ENCODE peak calls at places on chromosomes 6 and 20, in four cellular contexts. One of them, this sample, is unnamed. For H3K9me3, the result is how much of the 10 kb centered on the place peaks cover.

GRCh38 chr6:117449549-117450439 is 24.1 kb upstream of the ROS1 start:
- DNase-seq in astrocyte: peak
- DNase-seq in CD8-positive, alpha-beta T cell: peak
- DNase-seq in neural progenitor cell: peak
- DNase-seq in this sample: peak

GRCh38 chr6:4891171-4891570 is 112.7 kb downstream of the RPP40 start:
- DNase-seq in astrocyte: no peak
- DNase-seq in neural progenitor cell: no peak
- DNase-seq in CD8-positive, alpha-beta T cell: no peak
- DNase-seq in this sample: no peak

GRCh38 chr6:54291738-54292137 is 16.5 kb upstream of the TINAG start:
- DNase-seq in CD8-positive, alpha-beta T cell: no peak
- DNase-seq in astrocyte: peak
- DNase-seq in neural progenitor cell: no peak
- DNase-seq in this sample: no peak

GRCh38 chr6:170024940-170025339 is 265.9 kb downstream of the DLL1 start:
- DNase-seq in neural progenitor cell: no peak
- DNase-seq in CD8-positive, alpha-beta T cell: no peak
- DNase-seq in astrocyte: peak
- DNase-seq in this sample: no peak

GRCh38 chr6:28893172-28893799 is 30.5 kb downstream of the TRIM27 start:
- DNase-seq in CD8-positive, alpha-beta T cell: no peak
- DNase-seq in astrocyte: no peak
- DNase-seq in neural progenitor cell: no peak
- DNase-seq in this sample: no peak

GRCh38 chr6:19538086-19538485 is 299.1 kb upstream of the ID4 start:
- DNase-seq in neural progenitor cell: no peak
- DNase-seq in CD8-positive, alpha-beta T cell: no peak
- DNase-seq in astrocyte: no peak
- DNase-seq in this sample: no peak

GRCh38 chr6:24255676-24256075 is 102.2 kb downstream of the DCDC2 start:
- DNase-seq in astrocyte: no peak
- DNase-seq in CD8-positive, alpha-beta T cell: no peak
- DNase-seq in neural progenitor cell: no peak
- DNase-seq in this sample: no peak

GRCh38 chr6:43334466-43335095 is 26.0 kb upstream of the CRIP3 start:
- DNase-seq in astrocyte: peak
- DNase-seq in neural progenitor cell: peak
- DNase-seq in CD8-positive, alpha-beta T cell: no peak
- DNase-seq in this sample: no peak

GRCh38 chr20:61588356-61589054 is 336.4 kb downstream of the CDH4 start:
- DNase-seq in CD8-positive, alpha-beta T cell: no peak
- DNase-seq in astrocyte: peak
- DNase-seq in neural progenitor cell: no peak
- DNase-seq in this sample: no peak

GRCh38 chr20:32285621-32286334 is 8.3 kb downstream of the KIF3B start:
- DNase-seq in CD8-positive, alpha-beta T cell: no peak
- DNase-seq in neural progenitor cell: no peak
- DNase-seq in astrocyte: peak
- DNase-seq in this sample: no peak

GRCh38 chr6:5422321-5422915 is 161.1 kb downstream of the FARS2 start:
- DNase-seq in CD8-positive, alpha-beta T cell: no peak
- DNase-seq in astrocyte: peak
- DNase-seq in neural progenitor cell: peak
- DNase-seq in this sample: no peak

GRCh38 chr6:112877134-112878100 is 530.3 kb downstream of the RFPL4B start:
- DNase-seq in astrocyte: peak
- DNase-seq in neural progenitor cell: peak
- DNase-seq in CD8-positive, alpha-beta T cell: no peak
- DNase-seq in this sample: no peak

GRCh38 chr6:53375851-53376250 is 27.1 kb upstream of the ELOVL5 start:
- DNase-seq in neural progenitor cell: no peak
- DNase-seq in astrocyte: no peak
- DNase-seq in CD8-positive, alpha-beta T cell: no peak
- DNase-seq in this sample: no peak

GRCh38 chr6:102520981-102521380 is 1127.5 kb downstream of the GRIK2 start:
- DNase-seq in neural progenitor cell: no peak
- DNase-seq in CD8-positive, alpha-beta T cell: no peak
- DNase-seq in astrocyte: no peak
- DNase-seq in this sample: no peak

GRCh38 chr20:61493798-61494305 is 241.8 kb downstream of the CDH4 start:
- DNase-seq in CD8-positive, alpha-beta T cell: no peak
- DNase-seq in neural progenitor cell: no peak
- DNase-seq in astrocyte: no peak
- DNase-seq in this sample: no peak

GRCh38 chr6:16136086-16136485 is 7.2 kb downstream of the MYLIP start:
- DNase-seq in CD8-positive, alpha-beta T cell: no peak
- DNase-seq in astrocyte: no peak
- DNase-seq in neural progenitor cell: no peak
- DNase-seq in this sample: peak

GRCh38 chr20:49278036-49278816 is at the start of gene ZNFX1:
- DNase-seq in neural progenitor cell: peak
- DNase-seq in astrocyte: peak
- DNase-seq in CD8-positive, alpha-beta T cell: peak
- DNase-seq in this sample: peak

DNA sequence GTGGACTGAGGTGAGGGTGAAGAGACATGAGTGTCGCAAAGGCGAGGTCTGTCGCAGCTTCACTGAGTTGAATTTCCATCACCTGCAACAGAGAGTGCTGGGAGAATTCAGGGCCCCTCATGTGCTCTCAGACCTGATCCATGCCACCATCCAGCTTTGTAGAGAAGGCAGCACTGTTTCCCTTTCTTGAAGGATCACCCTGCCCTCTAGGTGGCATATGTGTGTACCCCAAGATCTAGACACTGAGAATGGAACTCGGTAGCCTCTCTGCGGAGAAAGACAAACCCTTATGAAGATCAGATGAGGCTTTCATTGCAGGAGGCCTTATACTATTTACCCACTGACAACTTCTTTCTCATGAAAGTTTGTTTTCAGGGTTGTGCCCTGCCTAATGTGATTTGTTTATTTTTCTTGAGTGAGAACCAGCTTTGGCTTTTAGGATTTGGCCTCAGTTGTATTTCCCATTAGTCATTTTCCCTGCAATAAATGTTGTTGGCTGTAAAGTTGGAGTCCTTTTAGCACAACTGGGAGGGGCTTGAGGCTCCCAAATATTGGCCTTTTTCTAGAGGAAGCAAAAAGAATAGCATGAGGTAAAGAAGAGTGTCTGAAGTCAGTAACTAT is 811.3 kb downstream of the DHX35 start:
- DNase-seq in astrocyte: peak
- DNase-seq in neural progenitor cell: no peak
- DNase-seq in CD8-positive, alpha-beta T cell: no peak
- DNase-seq in this sample: no peak
- H3K9me3 ChIP-seq in astrocyte: under half
- H3K9me3 ChIP-seq in neural progenitor cell: under half
- H3K9me3 ChIP-seq in CD8-positive, alpha-beta T cell: under half
- H3K9me3 ChIP-seq in this sample: under half

GRCh38 chr6:31907158-31907813 is 5.4 kb upstream of the ZBTB12 start:
- DNase-seq in neural progenitor cell: peak
- DNase-seq in CD8-positive, alpha-beta T cell: no peak
- DNase-seq in astrocyte: peak
- DNase-seq in this sample: no peak
- H3K27ac ChIP-seq in neural progenitor cell: no peak
- H3K27ac ChIP-seq in CD8-positive, alpha-beta T cell: no peak
- H3K27ac ChIP-seq in astrocyte: no peak
- H3K27ac ChIP-seq in this sample: no peak

GRCh38 chr6:37126961-37127360 is 43.0 kb upstream of the PIM1 start:
- DNase-seq in astrocyte: no peak
- DNase-seq in neural progenitor cell: no peak
- DNase-seq in CD8-positive, alpha-beta T cell: no peak
- DNase-seq in this sample: no peak

GRCh38 chr6:37126554-37126906 is 43.4 kb upstream of the PIM1 start:
- DNase-seq in astrocyte: no peak
- DNase-seq in CD8-positive, alpha-beta T cell: no peak
- DNase-seq in neural progenitor cell: no peak
- DNase-seq in this sample: no peak

GRCh38 chr6:37127961-37128862 is 41.7 kb upstream of the PIM1 start:
- DNase-seq in neural progenitor cell: no peak
- DNase-seq in CD8-positive, alpha-beta T cell: no peak
- DNase-seq in astrocyte: peak
- DNase-seq in this sample: no peak

GRCh38 chr6:37123957-37124729 is 45.8 kb upstream of the PIM1 start:
- DNase-seq in astrocyte: no peak
- DNase-seq in CD8-positive, alpha-beta T cell: no peak
- DNase-seq in neural progenitor cell: no peak
- DNase-seq in this sample: no peak

DNA sequence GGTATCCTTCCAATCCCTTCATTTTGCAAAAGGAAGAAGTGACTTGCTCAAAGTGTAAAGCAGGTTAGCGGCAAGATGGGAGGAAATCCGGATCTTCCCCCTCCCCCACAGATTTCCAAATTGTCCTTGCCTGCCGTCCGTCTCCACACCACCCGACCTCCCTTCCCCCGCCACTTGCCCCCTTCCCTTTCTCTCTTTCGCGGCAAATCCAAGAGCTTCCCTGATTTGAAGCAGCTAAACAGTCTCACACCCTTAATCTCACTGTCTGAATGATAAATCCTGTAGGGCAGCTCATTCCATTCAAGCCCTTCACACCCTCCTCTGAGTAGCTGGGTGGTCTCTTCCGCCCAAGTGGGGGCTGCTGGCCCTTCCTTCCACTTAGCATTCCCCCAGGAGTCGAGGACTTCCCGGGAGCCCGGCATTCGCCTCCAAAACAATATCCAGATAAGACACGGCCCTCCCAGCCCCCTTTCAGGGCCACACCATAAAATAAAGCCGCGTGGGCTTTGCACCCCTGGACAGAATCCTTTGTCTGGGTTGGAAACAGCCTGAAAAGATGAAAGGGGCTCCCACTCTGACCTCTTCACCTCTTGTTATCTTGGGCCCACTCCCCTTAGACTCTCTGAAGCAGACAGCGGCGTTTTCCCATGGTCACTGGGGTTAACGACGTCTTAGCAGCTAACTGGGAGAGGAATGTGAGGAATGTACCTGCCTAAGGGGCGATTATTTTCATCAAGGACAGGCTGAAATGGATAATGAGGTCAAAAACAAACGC is 44.0 kb upstream of the PIM1 start:
- DNase-seq in astrocyte: no peak
- DNase-seq in neural progenitor cell: peak
- DNase-seq in CD8-positive, alpha-beta T cell: no peak
- DNase-seq in this sample: no peak
- H3K9me3 ChIP-seq in astrocyte: under half
- H3K9me3 ChIP-seq in neural progenitor cell: under half
- H3K9me3 ChIP-seq in CD8-positive, alpha-beta T cell: under half
- H3K9me3 ChIP-seq in this sample: under half

GRCh38 chr6:26388014-26388413 is 5.1 kb downstream of the BTN2A2 start:
- DNase-seq in CD8-positive, alpha-beta T cell: no peak
- DNase-seq in neural progenitor cell: peak
- DNase-seq in astrocyte: no peak
- DNase-seq in this sample: no peak
- H3K27ac ChIP-seq in CD8-positive, alpha-beta T cell: no peak
- H3K27ac ChIP-seq in neural progenitor cell: no peak
- H3K27ac ChIP-seq in astrocyte: no peak
- H3K27ac ChIP-seq in this sample: no peak

GRCh38 chr6:22194188-22194921 is 102.5 kb downstream of the PRL start:
- DNase-seq in CD8-positive, alpha-beta T cell: no peak
- DNase-seq in neural progenitor cell: no peak
- DNase-seq in astrocyte: peak
- DNase-seq in this sample: no peak
- H3K9me3 ChIP-seq in CD8-positive, alpha-beta T cell: under half
- H3K9me3 ChIP-seq in neural progenitor cell: under half
- H3K9me3 ChIP-seq in astrocyte: under half
- H3K9me3 ChIP-seq in this sample: under half

DNA sequence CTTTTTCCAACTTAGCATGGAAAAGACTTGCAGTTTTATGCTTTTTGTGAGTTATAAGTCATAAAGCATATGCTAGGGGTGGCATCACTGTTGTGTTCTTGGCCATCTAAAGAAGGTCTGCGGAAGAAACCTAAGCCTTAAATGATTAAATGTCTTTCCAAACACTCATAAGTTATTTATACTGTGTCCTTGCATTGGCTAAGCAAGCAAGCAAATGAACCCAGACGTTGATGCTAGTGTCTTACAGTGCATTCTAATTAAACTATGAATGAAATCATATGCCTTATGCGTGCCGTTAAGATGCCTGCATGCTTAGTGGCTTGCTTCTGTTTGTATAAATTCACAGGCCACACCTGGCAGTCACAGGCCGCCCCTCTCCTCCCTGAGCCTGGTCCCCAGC is 49.8 kb downstream of the RIN2 start:
- DNase-seq in neural progenitor cell: no peak
- DNase-seq in astrocyte: no peak
- DNase-seq in CD8-positive, alpha-beta T cell: no peak
- DNase-seq in this sample: no peak
- H3K27ac ChIP-seq in neural progenitor cell: no peak
- H3K27ac ChIP-seq in astrocyte: no peak
- H3K27ac ChIP-seq in CD8-positive, alpha-beta T cell: no peak
- H3K27ac ChIP-seq in this sample: no peak

GRCh38 chr20:63080411-63080810 is 73.6 kb upstream of the BHLHE23 start:
- DNase-seq in CD8-positive, alpha-beta T cell: no peak
- DNase-seq in astrocyte: no peak
- DNase-seq in neural progenitor cell: no peak
- DNase-seq in this sample: no peak

GRCh38 chr20:63074631-63075030 is 67.9 kb upstream of the BHLHE23 start:
- DNase-seq in neural progenitor cell: no peak
- DNase-seq in CD8-positive, alpha-beta T cell: no peak
- DNase-seq in astrocyte: no peak
- DNase-seq in this sample: no peak

GRCh38 chr20:63076421-63076820 is 69.7 kb upstream of the BHLHE23 start:
- DNase-seq in CD8-positive, alpha-beta T cell: no peak
- DNase-seq in astrocyte: no peak
- DNase-seq in neural progenitor cell: no peak
- DNase-seq in this sample: no peak

GRCh38 chr20:63079971-63080370 is 73.2 kb upstream of the BHLHE23 start:
- DNase-seq in neural progenitor cell: no peak
- DNase-seq in CD8-positive, alpha-beta T cell: no peak
- DNase-seq in astrocyte: no peak
- DNase-seq in this sample: no peak

GRCh38 chr20:63077705-63078104 is 70.9 kb upstream of the BHLHE23 start:
- DNase-seq in astrocyte: no peak
- DNase-seq in neural progenitor cell: no peak
- DNase-seq in CD8-positive, alpha-beta T cell: no peak
- DNase-seq in this sample: no peak
- H3K9me3 ChIP-seq in astrocyte: under half
- H3K9me3 ChIP-seq in neural progenitor cell: under half
- H3K9me3 ChIP-seq in CD8-positive, alpha-beta T cell: under half
- H3K9me3 ChIP-seq in this sample: under half

This sample was measured in CD4-positive, alpha-beta T cell.